ENCODE peak calls at places on chromosomes 5 and 9, in eight cellular contexts. One of them, this sample, is unnamed.

GRCh38 chr5:56561-57290 is 35.2 kb upstream of the PLEKHG4B start:
- DNase-seq in sigmoid colon: no peak
- DNase-seq in RWPE1: peak
- DNase-seq in activated CD8-positive, alpha-beta memory T cell treated with anti-CD3 and anti-CD28 coated beads, Interleukin-2, amount 50 U/mL, for 48 hours: no peak
- DNase-seq in tibial nerve: no peak
- DNase-seq in NCI-H1417: no peak
- DNase-seq in H4: no peak
- DNase-seq in Peyer's patch: no peak
- DNase-seq in this sample: no peak

GRCh38 chr5:54226215-54226614 is 84.2 kb downstream of the ARL15 start:
- DNase-seq in sigmoid colon: no peak
- DNase-seq in RWPE1: no peak
- DNase-seq in activated CD8-positive, alpha-beta memory T cell treated with anti-CD3 and anti-CD28 coated beads, Interleukin-2, amount 50 U/mL, for 48 hours: no peak
- DNase-seq in tibial nerve: no peak
- DNase-seq in NCI-H1417: no peak
- DNase-seq in H4: no peak
- DNase-seq in Peyer's patch: no peak
- DNase-seq in this sample: no peak

GRCh38 chr5:31680528-31680927 is 41.6 kb downstream of the PDZD2 start:
- DNase-seq in sigmoid colon: no peak
- DNase-seq in RWPE1: no peak
- DNase-seq in activated CD8-positive, alpha-beta memory T cell treated with anti-CD3 and anti-CD28 coated beads, Interleukin-2, amount 50 U/mL, for 48 hours: no peak
- DNase-seq in tibial nerve: no peak
- DNase-seq in NCI-H1417: no peak
- DNase-seq in H4: no peak
- DNase-seq in Peyer's patch: no peak
- DNase-seq in this sample: no peak

GRCh38 chr5:28548856-28549255 is 1510.5 kb upstream of the CDH9 start:
- DNase-seq in sigmoid colon: no peak
- DNase-seq in RWPE1: peak
- DNase-seq in activated CD8-positive, alpha-beta memory T cell treated with anti-CD3 and anti-CD28 coated beads, Interleukin-2, amount 50 U/mL, for 48 hours: no peak
- DNase-seq in tibial nerve: no peak
- DNase-seq in NCI-H1417: no peak
- DNase-seq in H4: no peak
- DNase-seq in Peyer's patch: no peak
- DNase-seq in this sample: no peak

GRCh38 chr5:80852331-80853245 is 107.6 kb upstream of the RASGRF2 start:
- DNase-seq in sigmoid colon: no peak
- DNase-seq in RWPE1: no peak
- DNase-seq in activated CD8-positive, alpha-beta memory T cell treated with anti-CD3 and anti-CD28 coated beads, Interleukin-2, amount 50 U/mL, for 48 hours: no peak
- DNase-seq in tibial nerve: no peak
- DNase-seq in NCI-H1417: no peak
- DNase-seq in H4: no peak
- DNase-seq in Peyer's patch: no peak
- DNase-seq in this sample: no peak

GRCh38 chr5:56172225-56172624 is 60.9 kb downstream of the ANKRD55 start:
- DNase-seq in sigmoid colon: no peak
- DNase-seq in RWPE1: no peak
- DNase-seq in activated CD8-positive, alpha-beta memory T cell treated with anti-CD3 and anti-CD28 coated beads, Interleukin-2, amount 50 U/mL, for 48 hours: no peak
- DNase-seq in tibial nerve: no peak
- DNase-seq in NCI-H1417: no peak
- DNase-seq in H4: no peak
- DNase-seq in Peyer's patch: no peak
- DNase-seq in this sample: no peak

GRCh38 chr9:23587433-23587832 is 238.6 kb downstream of the ELAVL2 start:
- DNase-seq in sigmoid colon: peak
- DNase-seq in RWPE1: no peak
- DNase-seq in activated CD8-positive, alpha-beta memory T cell treated with anti-CD3 and anti-CD28 coated beads, Interleukin-2, amount 50 U/mL, for 48 hours: no peak
- DNase-seq in tibial nerve: no peak
- DNase-seq in NCI-H1417: peak
- DNase-seq in H4: no peak
- DNase-seq in Peyer's patch: no peak
- DNase-seq in this sample: no peak

GRCh38 chr5:168844566-168845296 is 265.6 kb upstream of the PANK3 start:
- DNase-seq in sigmoid colon: no peak
- DNase-seq in RWPE1: no peak
- DNase-seq in activated CD8-positive, alpha-beta memory T cell treated with anti-CD3 and anti-CD28 coated beads, Interleukin-2, amount 50 U/mL, for 48 hours: no peak
- DNase-seq in tibial nerve: no peak
- DNase-seq in NCI-H1417: no peak
- DNase-seq in H4: no peak
- DNase-seq in Peyer's patch: no peak
- DNase-seq in this sample: no peak

GRCh38 chr5:77355074-77355473 is 137.0 kb downstream of the WDR41 start:
- DNase-seq in sigmoid colon: no peak
- DNase-seq in RWPE1: no peak
- DNase-seq in activated CD8-positive, alpha-beta memory T cell treated with anti-CD3 and anti-CD28 coated beads, Interleukin-2, amount 50 U/mL, for 48 hours: no peak
- DNase-seq in tibial nerve: no peak
- DNase-seq in NCI-H1417: no peak
- DNase-seq in H4: no peak
- DNase-seq in Peyer's patch: no peak
- DNase-seq in this sample: no peak

GRCh38 chr5:103562453-103563157 is at the start of gene NUDT12:
- DNase-seq in sigmoid colon: peak
- DNase-seq in RWPE1: peak
- DNase-seq in activated CD8-positive, alpha-beta memory T cell treated with anti-CD3 and anti-CD28 coated beads, Interleukin-2, amount 50 U/mL, for 48 hours: peak
- DNase-seq in tibial nerve: peak
- DNase-seq in NCI-H1417: peak
- DNase-seq in H4: peak
- DNase-seq in Peyer's patch: peak
- DNase-seq in this sample: peak

GRCh38 chr9:127027694-127028093 is 94.7 kb downstream of the ANGPTL2 start:
- DNase-seq in sigmoid colon: no peak
- DNase-seq in RWPE1: no peak
- DNase-seq in activated CD8-positive, alpha-beta memory T cell treated with anti-CD3 and anti-CD28 coated beads, Interleukin-2, amount 50 U/mL, for 48 hours: no peak
- DNase-seq in tibial nerve: no peak
- DNase-seq in NCI-H1417: no peak
- DNase-seq in H4: no peak
- DNase-seq in Peyer's patch: no peak
- DNase-seq in this sample: no peak

GRCh38 chr5:137737349-137738256 is 1.7 kb upstream of the KLHL3 start:
- DNase-seq in sigmoid colon: no peak
- DNase-seq in RWPE1: no peak
- DNase-seq in activated CD8-positive, alpha-beta memory T cell treated with anti-CD3 and anti-CD28 coated beads, Interleukin-2, amount 50 U/mL, for 48 hours: peak
- DNase-seq in tibial nerve: no peak
- DNase-seq in NCI-H1417: no peak
- DNase-seq in H4: no peak
- DNase-seq in Peyer's patch: no peak
- DNase-seq in this sample: no peak

GRCh38 chr5:157793298-157793791 is 49.8 kb downstream of the LSM11 start:
- DNase-seq in sigmoid colon: no peak
- DNase-seq in RWPE1: no peak
- DNase-seq in activated CD8-positive, alpha-beta memory T cell treated with anti-CD3 and anti-CD28 coated beads, Interleukin-2, amount 50 U/mL, for 48 hours: no peak
- DNase-seq in tibial nerve: no peak
- DNase-seq in NCI-H1417: no peak
- DNase-seq in H4: no peak
- DNase-seq in Peyer's patch: no peak
- DNase-seq in this sample: no peak

GRCh38 chr9:106830527-106831140 is 32.3 kb upstream of the ZNF462 start:
- DNase-seq in sigmoid colon: peak
- DNase-seq in RWPE1: no peak
- DNase-seq in activated CD8-positive, alpha-beta memory T cell treated with anti-CD3 and anti-CD28 coated beads, Interleukin-2, amount 50 U/mL, for 48 hours: no peak
- DNase-seq in tibial nerve: no peak
- DNase-seq in NCI-H1417: no peak
- DNase-seq in H4: no peak
- DNase-seq in Peyer's patch: no peak
- DNase-seq in this sample: no peak

GRCh38 chr5:157447246-157447645 is 12.8 kb upstream of the NIPAL4 start:
- DNase-seq in sigmoid colon: no peak
- DNase-seq in RWPE1: no peak
- DNase-seq in activated CD8-positive, alpha-beta memory T cell treated with anti-CD3 and anti-CD28 coated beads, Interleukin-2, amount 50 U/mL, for 48 hours: no peak
- DNase-seq in tibial nerve: no peak
- DNase-seq in NCI-H1417: no peak
- DNase-seq in H4: no peak
- DNase-seq in Peyer's patch: peak
- DNase-seq in this sample: no peak

GRCh38 chr5:96714951-96715451 is 52.8 kb downstream of the CAST start:
- DNase-seq in sigmoid colon: peak
- DNase-seq in RWPE1: no peak
- DNase-seq in activated CD8-positive, alpha-beta memory T cell treated with anti-CD3 and anti-CD28 coated beads, Interleukin-2, amount 50 U/mL, for 48 hours: no peak
- DNase-seq in tibial nerve: no peak
- DNase-seq in NCI-H1417: peak
- DNase-seq in H4: peak
- DNase-seq in Peyer's patch: peak
- DNase-seq in this sample: no peak

GRCh38 chr9:94472766-94473165 is 82.1 kb upstream of the PCAT7 start:
- DNase-seq in sigmoid colon: no peak
- DNase-seq in RWPE1: no peak
- DNase-seq in activated CD8-positive, alpha-beta memory T cell treated with anti-CD3 and anti-CD28 coated beads, Interleukin-2, amount 50 U/mL, for 48 hours: no peak
- DNase-seq in tibial nerve: no peak
- DNase-seq in NCI-H1417: no peak
- DNase-seq in H4: no peak
- DNase-seq in Peyer's patch: no peak
- DNase-seq in this sample: no peak

GRCh38 chr9:37531699-37532098 is 44.5 kb downstream of the FBXO10 start:
- DNase-seq in sigmoid colon: no peak
- DNase-seq in RWPE1: no peak
- DNase-seq in activated CD8-positive, alpha-beta memory T cell treated with anti-CD3 and anti-CD28 coated beads, Interleukin-2, amount 50 U/mL, for 48 hours: no peak
- DNase-seq in tibial nerve: no peak
- DNase-seq in NCI-H1417: no peak
- DNase-seq in H4: no peak
- DNase-seq in Peyer's patch: no peak
- DNase-seq in this sample: no peak

GRCh38 chr9:114097613-114098020 is 1.5 kb downstream of the KIF12 start:
- DNase-seq in sigmoid colon: no peak
- DNase-seq in RWPE1: no peak
- DNase-seq in activated CD8-positive, alpha-beta memory T cell treated with anti-CD3 and anti-CD28 coated beads, Interleukin-2, amount 50 U/mL, for 48 hours: no peak
- DNase-seq in tibial nerve: no peak
- DNase-seq in NCI-H1417: no peak
- DNase-seq in H4: no peak
- DNase-seq in Peyer's patch: peak
- DNase-seq in this sample: no peak

GRCh38 chr5:162939962-162940361 is 497.4 kb upstream of the CCNG1 start:
- DNase-seq in sigmoid colon: no peak
- DNase-seq in RWPE1: no peak
- DNase-seq in activated CD8-positive, alpha-beta memory T cell treated with anti-CD3 and anti-CD28 coated beads, Interleukin-2, amount 50 U/mL, for 48 hours: no peak
- DNase-seq in tibial nerve: no peak
- DNase-seq in NCI-H1417: no peak
- DNase-seq in H4: no peak
- DNase-seq in Peyer's patch: no peak
- DNase-seq in this sample: no peak

GRCh38 chr5:1949253-1949652 is 66.5 kb upstream of the IRX4 start:
- DNase-seq in sigmoid colon: no peak
- DNase-seq in RWPE1: no peak
- DNase-seq in activated CD8-positive, alpha-beta memory T cell treated with anti-CD3 and anti-CD28 coated beads, Interleukin-2, amount 50 U/mL, for 48 hours: no peak
- DNase-seq in tibial nerve: no peak
- DNase-seq in NCI-H1417: no peak
- DNase-seq in H4: no peak
- DNase-seq in Peyer's patch: no peak
- DNase-seq in this sample: no peak

GRCh38 chr9:89661956-89662717 is 57.3 kb downstream of the GADD45G start:
- DNase-seq in sigmoid colon: peak
- DNase-seq in RWPE1: peak
- DNase-seq in activated CD8-positive, alpha-beta memory T cell treated with anti-CD3 and anti-CD28 coated beads, Interleukin-2, amount 50 U/mL, for 48 hours: no peak
- DNase-seq in tibial nerve: peak
- DNase-seq in NCI-H1417: peak
- DNase-seq in H4: peak
- DNase-seq in Peyer's patch: peak
- DNase-seq in this sample: peak

GRCh38 chr5:17079562-17079961 is 137.9 kb upstream of the BASP1 start:
- DNase-seq in sigmoid colon: no peak
- DNase-seq in RWPE1: no peak
- DNase-seq in activated CD8-positive, alpha-beta memory T cell treated with anti-CD3 and anti-CD28 coated beads, Interleukin-2, amount 50 U/mL, for 48 hours: no peak
- DNase-seq in tibial nerve: no peak
- DNase-seq in NCI-H1417: no peak
- DNase-seq in H4: no peak
- DNase-seq in Peyer's patch: no peak
- DNase-seq in this sample: no peak

GRCh38 chr5:78577992-78578391 is 70.6 kb downstream of the LHFPL2 start:
- DNase-seq in sigmoid colon: no peak
- DNase-seq in RWPE1: no peak
- DNase-seq in activated CD8-positive, alpha-beta memory T cell treated with anti-CD3 and anti-CD28 coated beads, Interleukin-2, amount 50 U/mL, for 48 hours: no peak
- DNase-seq in tibial nerve: no peak
- DNase-seq in NCI-H1417: no peak
- DNase-seq in H4: no peak
- DNase-seq in Peyer's patch: no peak
- DNase-seq in this sample: no peak

GRCh38 chr5:17882760-17883488 is 248.7 kb downstream of the TAF11L14 start:
- DNase-seq in sigmoid colon: no peak
- DNase-seq in RWPE1: peak
- DNase-seq in activated CD8-positive, alpha-beta memory T cell treated with anti-CD3 and anti-CD28 coated beads, Interleukin-2, amount 50 U/mL, for 48 hours: no peak
- DNase-seq in tibial nerve: no peak
- DNase-seq in NCI-H1417: no peak
- DNase-seq in H4: peak
- DNase-seq in Peyer's patch: no peak
- DNase-seq in this sample: no peak

GRCh38 chr9:35736201-35736633 is 3.8 kb downstream of the CREB3 start:
- DNase-seq in sigmoid colon: peak
- DNase-seq in RWPE1: peak
- DNase-seq in activated CD8-positive, alpha-beta memory T cell treated with anti-CD3 and anti-CD28 coated beads, Interleukin-2, amount 50 U/mL, for 48 hours: peak
- DNase-seq in tibial nerve: peak
- DNase-seq in NCI-H1417: peak
- DNase-seq in H4: peak
- DNase-seq in Peyer's patch: peak
- DNase-seq in this sample: peak

GRCh38 chr9:133771486-133772482 is 33.6 kb upstream of the SARDH start:
- DNase-seq in sigmoid colon: peak
- DNase-seq in RWPE1: no peak
- DNase-seq in activated CD8-positive, alpha-beta memory T cell treated with anti-CD3 and anti-CD28 coated beads, Interleukin-2, amount 50 U/mL, for 48 hours: peak
- DNase-seq in tibial nerve: no peak
- DNase-seq in NCI-H1417: no peak
- DNase-seq in H4: no peak
- DNase-seq in Peyer's patch: peak
- DNase-seq in this sample: no peak

GRCh38 chr5:18652404-18653215 is 1018.4 kb downstream of the TAF11L14 start:
- DNase-seq in sigmoid colon: no peak
- DNase-seq in RWPE1: no peak
- DNase-seq in activated CD8-positive, alpha-beta memory T cell treated with anti-CD3 and anti-CD28 coated beads, Interleukin-2, amount 50 U/mL, for 48 hours: no peak
- DNase-seq in tibial nerve: no peak
- DNase-seq in NCI-H1417: no peak
- DNase-seq in H4: no peak
- DNase-seq in Peyer's patch: no peak
- DNase-seq in this sample: no peak

GRCh38 chr9:123763910-123764588 is 165.9 kb downstream of the DENND1A start:
- DNase-seq in sigmoid colon: no peak
- DNase-seq in RWPE1: no peak
- DNase-seq in activated CD8-positive, alpha-beta memory T cell treated with anti-CD3 and anti-CD28 coated beads, Interleukin-2, amount 50 U/mL, for 48 hours: no peak
- DNase-seq in tibial nerve: no peak
- DNase-seq in NCI-H1417: no peak
- DNase-seq in H4: no peak
- DNase-seq in Peyer's patch: no peak
- DNase-seq in this sample: no peak

GRCh38 chr9:131274674-131275331 is 1.5 kb downstream of the FAM78A start:
- DNase-seq in sigmoid colon: no peak
- DNase-seq in RWPE1: no peak
- DNase-seq in activated CD8-positive, alpha-beta memory T cell treated with anti-CD3 and anti-CD28 coated beads, Interleukin-2, amount 50 U/mL, for 48 hours: no peak
- DNase-seq in tibial nerve: peak
- DNase-seq in NCI-H1417: no peak
- DNase-seq in H4: no peak
- DNase-seq in Peyer's patch: no peak
- DNase-seq in this sample: no peak

GRCh38 chr9:115220339-115221009 is 102.5 kb upstream of the TNC start:
- DNase-seq in sigmoid colon: no peak
- DNase-seq in RWPE1: peak
- DNase-seq in activated CD8-positive, alpha-beta memory T cell treated with anti-CD3 and anti-CD28 coated beads, Interleukin-2, amount 50 U/mL, for 48 hours: no peak
- DNase-seq in tibial nerve: no peak
- DNase-seq in NCI-H1417: no peak
- DNase-seq in H4: no peak
- DNase-seq in Peyer's patch: no peak
- DNase-seq in this sample: no peak

GRCh38 chr9:72022846-72023245 is 37.6 kb downstream of the C9orf57 start:
- DNase-seq in sigmoid colon: no peak
- DNase-seq in RWPE1: peak
- DNase-seq in activated CD8-positive, alpha-beta memory T cell treated with anti-CD3 and anti-CD28 coated beads, Interleukin-2, amount 50 U/mL, for 48 hours: no peak
- DNase-seq in tibial nerve: no peak
- DNase-seq in NCI-H1417: no peak
- DNase-seq in H4: peak
- DNase-seq in Peyer's patch: no peak
- DNase-seq in this sample: no peak